ENCODE peak calls at places on chromosomes 1 and 21, in nine cellular contexts. H is LoVo, P is GM04504, I is ACHN, U is activated T-cell treated with anti-CD3 and anti-CD28 coated beads for 24 hours, L is NCI-H1105, C is T-helper 17 cell, G is amniotic stem cell, D is fibroblast of the aortic adventitia. T is an unnamed sample.

GRCh38 chr1:243264718-243265117 is 8.9 kb downstream of the SDCCAG8 start:
- DNase-seq in H (no peak), P (peak; percentile 44), I (no peak), U (no peak), L (no peak), C (no peak), G (no peak), D (peak; percentile 78), T (no peak)

GRCh38 chr21:28142692-28143091 is 850.0 kb downstream of the LTN1 start:
- DNase-seq in H (no peak), P (peak; percentile 51), I (peak; percentile 36), U (no peak), L (no peak), C (no peak), G (peak; percentile 43), D (peak; percentile 82), T (no peak)

GRCh38 chr1:205775717-205776056 is 405 bp upstream of the RAB29 start:
- DNase-seq in H (peak; percentile 5), P (no peak), I (peak; percentile 18), U (no peak), L (no peak), C (no peak), G (no peak), D (peak; percentile 87), T (no peak)

GRCh38 chr21:38303300-38303699 is 46.5 kb downstream of the KCNJ15 start:
- DNase-seq in H (peak; percentile 41), P (peak; percentile 95), I (peak; percentile 69), U (no peak), L (no peak), C (no peak), G (peak; percentile 27), D (peak; percentile 92), T (no peak)

GRCh38 chr1:194295690-194296089 is 1109.3 kb upstream of the B3GALT2 start:
- DNase-seq in H (peak; percentile 15), P (no peak), I (peak; percentile 62), U (peak; percentile 16), L (no peak), C (no peak), G (no peak), D (no peak), T (peak; percentile 74)

GRCh38 chr21:38645282-38645681 is 147.0 kb upstream of the ERG start:
- DNase-seq in H (no peak), P (peak; percentile 32), I (no peak), U (no peak), L (no peak), C (no peak), G (peak; percentile 59), D (peak; percentile 65), T (no peak)

GRCh38 chr1:218351617-218352438 is 6.7 kb downstream of the TGFB2 start:
- DNase-seq in H (no peak), P (no peak), I (peak; percentile 55), U (peak; percentile 15), L (no peak), C (no peak), G (no peak), D (peak; percentile 94), T (no peak)

GRCh38 chr1:6601049-6601864 is 1.4 kb downstream of the KLHL21 start:
- DNase-seq in H (peak; percentile 91), P (peak; percentile 90), I (peak; percentile 86), U (peak; percentile 84), L (peak; percentile 25), C (peak; percentile 40), G (peak; percentile 88), D (peak; percentile 96), T (peak; percentile 55)

GRCh38 chr21:43921979-43922945 is 57.2 kb downstream of the AGPAT3 start:
- DNase-seq in H (no peak), P (no peak), I (no peak), U (peak; percentile 52), L (no peak), C (no peak), G (no peak), D (no peak), T (peak; percentile 81)

GRCh38 chr1:89739013-89739843 is 81.6 kb upstream of the LRRC8D start:
- DNase-seq in H (no peak), P (no peak), I (no peak), U (peak; percentile 37), L (no peak), C (no peak), G (no peak), D (peak; percentile 69), T (no peak)

GRCh38 chr1:64679177-64679576 is 65.7 kb upstream of the RAVER2 start:
- DNase-seq in H (no peak), P (no peak), I (no peak), U (no peak), L (no peak), C (no peak), G (no peak), D (no peak), T (no peak)

GRCh38 chr1:187516874-187517273 is 688.1 kb downstream of the PLA2G4A start:
- DNase-seq in H (no peak), P (no peak), I (peak; percentile 8), U (no peak), L (no peak), C (no peak), G (no peak), D (no peak), T (no peak)

GRCh38 chr1:40143891-40144575 is 17.2 kb upstream of the RLF start:
- DNase-seq in H (peak; percentile 69), P (peak; percentile 32), I (peak; percentile 62), U (peak; percentile 46), L (peak; percentile 57), C (no peak), G (peak; percentile 76), D (peak; percentile 79), T (peak; percentile 74)

GRCh38 chr1:223410036-223410435 is 16.8 kb downstream of the CCDC185 start:
- DNase-seq in H (no peak), P (no peak), I (no peak), U (no peak), L (no peak), C (no peak), G (no peak), D (peak; percentile 69), T (no peak)

GRCh38 chr21:15706686-15707085 is 23.1 kb upstream of the USP25 start:
- DNase-seq in H (peak; percentile 85), P (peak; percentile 96), I (peak; percentile 59), U (no peak), L (no peak), C (no peak), G (peak; percentile 35), D (peak; percentile 100), T (no peak)

GRCh38 chr1:7422561-7422960 is 348.5 kb upstream of the VAMP3 start:
- DNase-seq in H (no peak), P (no peak), I (no peak), U (no peak), L (no peak), C (no peak), G (no peak), D (no peak), T (no peak)

GRCh38 chr21:34822957-34823356 is 154.2 kb downstream of the CLIC6 start:
- DNase-seq in H (no peak), P (peak; percentile 32), I (peak; percentile 28), U (no peak), L (no peak), C (no peak), G (no peak), D (peak; percentile 59), T (no peak)

GRCh38 chr21:41480086-41480690 is 27.8 kb downstream of the TMPRSS2 start:
- DNase-seq in H (no peak), P (no peak), I (no peak), U (no peak), L (no peak), C (no peak), G (no peak), D (no peak), T (no peak)

GRCh38 chr1:240766831-240767230 is 154.9 kb upstream of the GREM2 start:
- DNase-seq in H (no peak), P (no peak), I (no peak), U (no peak), L (no peak), C (no peak), G (no peak), D (peak; percentile 8), T (no peak)

GRCh38 chr1:30460661-30461060 is 262.7 kb downstream of the MATN1 start:
- DNase-seq in H (no peak), P (no peak), I (no peak), U (no peak), L (no peak), C (no peak), G (no peak), D (no peak), T (no peak)

GRCh38 chr21:23853796-23854379 is 1753.4 kb downstream of the MRPL39 start:
- DNase-seq in H (peak; percentile 11), P (no peak), I (peak; percentile 26), U (no peak), L (no peak), C (no peak), G (peak; percentile 7), D (peak; percentile 8), T (no peak)